ENCODE peak calls at places on chromosomes 12 and 14, in six cellular contexts. G is HS-5; F is GM20000; Z is NCI-H2081; S is heart left ventricle; E is activated T-helper 1 cell treated with anti-CD3 and anti-CD28 coated beads, Interleukin-12 subunit alpha, Interleukin-12 subunit beta, Interleukin-2, Interleukin-4 antibody, amounts not matched to agents 30 ng/mL and 10 ng/mL and 1 ng/mL, durations not matched to agents 14 hours and 24 hours and 36 hours. L is an unnamed sample.

GRCh38 chr14:24332094-24332983 is 2.5 kb downstream of the ADCY4 start:
- DNase-seq in G (no peak), F (peak; percentile 93), Z (peak; percentile 31), S (peak; percentile 65), E (peak; percentile 79), L (peak; percentile 76)

GRCh38 chr12:71945883-71946282 is 7.2 kb downstream of the TPH2 start:
- DNase-seq in G (no peak), F (no peak), Z (no peak), S (no peak), E (no peak), L (no peak)

GRCh38 chr12:57454566-57455373 is at the start of gene INHBE:
- DNase-seq in G (no peak), F (no peak), Z (no peak), S (no peak), E (no peak), L (no peak)

GRCh38 chr14:33676135-33676566 is 274.7 kb downstream of the EGLN3 start:
- DNase-seq in G (peak; percentile 45), F (peak; percentile 3), Z (peak; percentile 66), S (peak; percentile 51), E (no peak), L (peak; percentile 47)

GRCh38 chr14:105502446-105503295 is 11.6 kb downstream of the TEDC1 start:
- DNase-seq in G (no peak), F (no peak), Z (no peak), S (no peak), E (no peak), L (no peak)

GRCh38 chr12:113228394-113229028 is 7.2 kb downstream of the TPCN1 start:
- DNase-seq in G (no peak), F (no peak), Z (no peak), S (peak; percentile 55), E (no peak), L (no peak)

GRCh38 chr14:64444984-64445845 is 20.1 kb upstream of the AKAP5 start:
- DNase-seq in G (no peak), F (peak; percentile 80), Z (peak; percentile 16), S (no peak), E (peak; percentile 43), L (no peak)

GRCh38 chr12:14238224-14238792 is 127.2 kb upstream of the ATF7IP start:
- DNase-seq in G (no peak), F (no peak), Z (peak; percentile 10), S (no peak), E (no peak), L (no peak)

GRCh38 chr14:71319646-71320045 is 412.4 kb downstream of the PCNX1 start:
- DNase-seq in G (no peak), F (no peak), Z (peak; percentile 38), S (no peak), E (no peak), L (peak; percentile 47)

GRCh38 chr12:55684761-55685370 is 22.8 kb downstream of the ITGA7 start:
- DNase-seq in G (no peak), F (no peak), Z (no peak), S (no peak), E (no peak), L (no peak)

GRCh38 chr12:111767362-111768158 is 827 bp downstream of the ALDH2 start:
- DNase-seq in G (no peak), F (no peak), Z (no peak), S (no peak), E (no peak), L (no peak)

GRCh38 chr14:51242545-51243490 is 2.8 kb downstream of the TMX1 start:
- DNase-seq in G (no peak), F (no peak), Z (no peak), S (no peak), E (no peak), L (no peak)

GRCh38 chr12:20268121-20268732 is 100.1 kb upstream of the PDE3A start:
- DNase-seq in G (no peak), F (no peak), Z (no peak), S (no peak), E (no peak), L (no peak)

GRCh38 chr12:46515829-46516228 is 143.3 kb upstream of the SLC38A2 start:
- DNase-seq in G (no peak), F (no peak), Z (no peak), S (peak; percentile 61), E (no peak), L (no peak)

GRCh38 chr14:30966415-30967363 is 58.8 kb upstream of the AP4S1 start:
- DNase-seq in G (no peak), F (no peak), Z (no peak), S (no peak), E (no peak), L (no peak)

GRCh38 chr14:92564361-92565039 is 50.9 kb downstream of the RIN3 start:
- DNase-seq in G (no peak), F (no peak), Z (no peak), S (peak; percentile 52), E (no peak), L (no peak)

GRCh38 chr14:69398818-69399210 is 322 bp downstream of the SLC39A9 start:
- DNase-seq in G (no peak), F (no peak), Z (no peak), S (no peak), E (no peak), L (no peak)

GRCh38 chr12:48946206-48946605 is 11.1 kb downstream of the ARF3 start:
- DNase-seq in G (no peak), F (no peak), Z (peak; percentile 86), S (no peak), E (no peak), L (no peak)

GRCh38 chr12:82745807-82746206 is 59.1 kb downstream of the TMTC2 start:
- DNase-seq in G (no peak), F (no peak), Z (no peak), S (no peak), E (no peak), L (peak; percentile 59)

GRCh38 chr12:127389923-127390322 is 877.0 kb upstream of the TMEM132C start:
- DNase-seq in G (peak; percentile 64), F (no peak), Z (no peak), S (no peak), E (no peak), L (no peak)

GRCh38 chr14:42911642-42912041 is 1305.0 kb downstream of the LRFN5 start:
- DNase-seq in G (no peak), F (no peak), Z (no peak), S (no peak), E (no peak), L (no peak)

GRCh38 chr14:78902010-78902623 is 731.9 kb downstream of the NRXN3 start:
- DNase-seq in G (no peak), F (peak; percentile 3), Z (peak; percentile 58), S (no peak), E (no peak), L (peak; percentile 37)

GRCh38 chr12:49821375-49822287 is 6.6 kb downstream of the NCKAP5L start:
- DNase-seq in G (no peak), F (no peak), Z (no peak), S (no peak), E (no peak), L (no peak)

GRCh38 chr12:11580125-11580751 is 69.2 kb upstream of the ETV6 start:
- DNase-seq in G (peak; percentile 61), F (no peak), Z (no peak), S (no peak), E (no peak), L (no peak)

GRCh38 chr12:116299064-116299463 is 21.6 kb upstream of the MED13L start:
- DNase-seq in G (no peak), F (no peak), Z (no peak), S (no peak), E (no peak), L (no peak)